ENCODE peak calls at places on chromosomes 11 and 22, in nine cellular contexts. Q is AG10803; G is HT1080; A is GM10248; L is heart left ventricle; K is BE2C; B is stimulated activated CD4-positive, alpha-beta T cell treated with anti-CD3 and anti-CD28 coated beads, Interleukin-2, amount 100 ng/mL, for 24 hours; U is AG08395; I is neural crest cell. P is an unnamed sample.

GRCh38 chr22:41382610-41383009 is 868 bp downstream of the TEF start:
- DNase-seq in B (peak), I (no peak), L (peak), Q (peak), U (no peak), G (no peak), A (no peak), K (no peak), P (no peak)

GRCh38 chr11:1028616-1029015 is 7.9 kb downstream of the MUC6 start:
- DNase-seq in L (no peak), G (no peak), K (no peak), U (no peak), Q (no peak), I (no peak), B (no peak), A (no peak), P (no peak)

GRCh38 chr11:122423283-122423682 is 232.2 kb upstream of the UBASH3B start:
- DNase-seq in G (no peak), Q (no peak), U (no peak), A (no peak), B (no peak), L (no peak), I (no peak), K (no peak), P (no peak)

GRCh38 chr11:76765863-76766350 is 17.2 kb upstream of the TSKU start:
- DNase-seq in Q (peak), A (no peak), G (no peak), U (no peak), K (no peak), B (no peak), I (no peak), L (peak), P (no peak)

GRCh38 chr11:110091995-110092576 is 1.1 kb upstream of the ZC3H12C start:
- DNase-seq in G (no peak), K (no peak), I (no peak), L (no peak), A (no peak), B (no peak), Q (peak), U (peak), P (no peak)

GRCh38 chr11:118621071-118621815 is 13.8 kb downstream of the PHLDB1 start:
- DNase-seq in Q (peak), G (peak), A (peak), U (peak), I (peak), B (peak), L (peak), K (peak), P (peak)

GRCh38 chr11:19398273-19398672 is 157.5 kb upstream of the E2F8 start:
- DNase-seq in U (no peak), L (no peak), B (no peak), A (no peak), K (no peak), Q (no peak), I (no peak), G (no peak), P (no peak)

GRCh38 chr11:31856248-31856647 is 45.1 kb upstream of the PAX6 start:
- DNase-seq in A (no peak), B (no peak), G (no peak), Q (no peak), I (no peak), K (no peak), U (no peak), L (no peak), P (no peak)

GRCh38 chr11:15893080-15893492 is 463.3 kb downstream of the SOX6 start:
- DNase-seq in K (no peak), A (no peak), I (no peak), L (no peak), U (peak), Q (peak), G (no peak), B (no peak), P (no peak)

GRCh38 chr22:39417641-39418040 is 18.1 kb downstream of the TAB1 start:
- DNase-seq in G (no peak), U (no peak), A (no peak), K (no peak), B (no peak), I (no peak), L (peak), Q (no peak), P (no peak)

GRCh38 chr22:37206841-37207821 is 5.1 kb downstream of the SSTR3 start:
- DNase-seq in U (no peak), K (no peak), L (no peak), G (no peak), I (no peak), B (no peak), A (no peak), Q (no peak), P (no peak)

GRCh38 chr22:39250131-39250530 is 5.3 kb upstream of the PDGFB start:
- DNase-seq in A (no peak), K (no peak), U (no peak), L (no peak), B (no peak), Q (no peak), G (no peak), I (no peak), P (no peak)

GRCh38 chr22:40491990-40492631 is 121.7 kb downstream of the SGSM3 start:
- DNase-seq in A (peak), U (peak), B (no peak), G (no peak), K (no peak), I (no peak), Q (peak), L (no peak), P (no peak)

GRCh38 chr22:42072606-42073330 is 1.3 kb upstream of the PHETA2 start:
- DNase-seq in Q (no peak), U (no peak), A (no peak), B (no peak), I (no peak), G (no peak), K (no peak), L (peak), P (no peak)

GRCh38 chr11:104556606-104557301 is 341.5 kb downstream of the CASP12 start:
- DNase-seq in K (no peak), L (no peak), Q (no peak), A (no peak), B (no peak), I (no peak), U (no peak), G (no peak), P (no peak)

GRCh38 chr11:91435694-91436375 is 788.8 kb upstream of the FAT3 start:
- DNase-seq in I (no peak), L (no peak), K (no peak), B (no peak), A (no peak), U (no peak), G (no peak), Q (no peak), P (peak)

GRCh38 chr11:131478341-131478740 is 107.9 kb downstream of the NTM start:
- DNase-seq in K (no peak), I (no peak), G (no peak), A (no peak), B (no peak), Q (no peak), L (no peak), U (no peak), P (no peak)

GRCh38 chr11:75022759-75023396 is 34.1 kb downstream of the NEU3 start:
- DNase-seq in K (peak), L (peak), A (peak), B (peak), G (peak), Q (peak), U (peak), I (peak), P (peak)

GRCh38 chr22:17159504-17159951 is 451 bp upstream of the HDHD5 start:
- DNase-seq in U (peak), A (peak), G (peak), B (peak), I (no peak), Q (peak), L (peak), K (peak), P (no peak)

GRCh38 chr22:43995057-43995685 is 28.9 kb upstream of the PARVB start:
- DNase-seq in A (no peak), Q (no peak), G (no peak), I (no peak), B (no peak), L (no peak), K (no peak), U (no peak), P (no peak)

GRCh38 chr11:76724162-76724768 is 53.7 kb upstream of the LRRC32 start:
- DNase-seq in B (no peak), I (peak), U (no peak), A (no peak), Q (no peak), L (no peak), K (no peak), G (no peak), P (no peak)